ENCODE peak calls at places on chromosomes 5 and 9, in ten cellular contexts. O, H, K, U, G, E, T, V, J and W are unnamed samples.

GRCh38 chr5:157947156-157947555 is 88.2 kb upstream of the CLINT1 start:
- DNase-seq in O (no peak), H (no peak), K (no peak), U (no peak), G (no peak), E (no peak), T (no peak), V (no peak), J (no peak), W (no peak)

GRCh38 chr5:18068851-18069250 is 434.6 kb downstream of the TAF11L14 start:
- DNase-seq in O (no peak), H (no peak), K (no peak), U (no peak), G (no peak), E (no peak), T (no peak), V (no peak), J (no peak), W (no peak)

GRCh38 chr9:132827366-132827765 is 50.7 kb downstream of the AK8 start:
- DNase-seq in O (no peak), H (no peak), K (no peak), U (no peak), G (no peak), E (no peak), T (no peak), V (no peak), J (no peak), W (no peak)

GRCh38 chr5:34804913-34805312 is 34.1 kb upstream of the TTC23L start:
- DNase-seq in O (no peak), H (no peak), K (no peak), U (no peak), G (no peak), E (no peak), T (no peak), V (no peak), J (no peak), W (no peak)

GRCh38 chr9:14158911-14159310 is 155.0 kb downstream of the NFIB start:
- DNase-seq in O (no peak), H (no peak), K (no peak), U (no peak), G (no peak), E (no peak), T (no peak), V (no peak), J (no peak), W (no peak)

GRCh38 chr9:136881691-136882108 is 4.6 kb upstream of the TRAF2 start:
- DNase-seq in O (no peak), H (no peak), K (no peak), U (no peak), G (no peak), E (no peak), T (no peak), V (no peak), J (no peak), W (peak; percentile 82)

GRCh38 chr5:141529002-141529401 is 40.1 kb downstream of the PCDHGC5 start:
- DNase-seq in O (peak; percentile 53), H (no peak), K (no peak), U (no peak), G (no peak), E (no peak), T (no peak), V (no peak), J (no peak), W (peak; percentile 42)

GRCh38 chr5:43658499-43658898 is 55.5 kb downstream of the NNT start:
- DNase-seq in O (peak; percentile 84), H (no peak), K (peak; percentile 64), U (no peak), G (no peak), E (no peak), T (no peak), V (no peak), J (no peak), W (no peak)

GRCh38 chr9:16368425-16369087 is 501.9 kb downstream of the BNC2 start:
- DNase-seq in O (peak; percentile 89), H (no peak), K (no peak), U (no peak), G (no peak), E (no peak), T (no peak), V (no peak), J (no peak), W (no peak)